ENCODE peak calls at places on chromosomes 16 and 17, in four cellular contexts. W, E, T and Q are unnamed samples.

GRCh38 chr17:81960130-81960958 is 643 bp downstream of the NOTUM start:
- DNase-seq in W (no peak), E (no peak), T (no peak), Q (no peak)

GRCh38 chr17:43427362-43428043 is 28.7 kb downstream of the ARL4D start:
- DNase-seq in W (no peak), E (no peak), T (no peak), Q (no peak)

GRCh38 chr17:82217120-82217529 is 4.5 kb upstream of the CCDC57 start:
- DNase-seq in W (peak), E (no peak), T (no peak), Q (no peak)

GRCh38 chr17:31610301-31610910 is 218.9 kb downstream of the RAB11FIP4 start:
- DNase-seq in W (no peak), E (no peak), T (no peak), Q (no peak)

GRCh38 chr16:27892879-27893278 is 170.6 kb downstream of the GSG1L start:
- DNase-seq in W (no peak), E (no peak), T (no peak), Q (no peak)

GRCh38 chr16:78693496-78693895 is 594.0 kb downstream of the WWOX start:
- DNase-seq in W (no peak), E (no peak), T (no peak), Q (no peak)

GRCh38 chr17:75511610-75512575 is 3.4 kb downstream of the CASKIN2 start:
- DNase-seq in W (peak), E (no peak), T (no peak), Q (no peak)

GRCh38 chr16:50742521-50743150 is 750 bp downstream of the CYLD start:
- DNase-seq in W (no peak), E (no peak), T (no peak), Q (no peak)

GRCh38 chr16:47110939-47111338 is 32.8 kb downstream of the NETO2 start:
- DNase-seq in W (no peak), E (no peak), T (no peak), Q (peak)

GRCh38 chr17:50367401-50367800 is 5.6 kb downstream of the MRPL27 start:
- DNase-seq in W (no peak), E (no peak), T (no peak), Q (no peak)

GRCh38 chr17:71237903-71238538 is 882.8 kb upstream of the SOX9 start:
- DNase-seq in W (no peak), E (no peak), T (no peak), Q (peak)

GRCh38 chr17:21105081-21105480 is 21.7 kb upstream of the DHRS7B start:
- DNase-seq in W (no peak), E (no peak), T (no peak), Q (no peak)

GRCh38 chr17:77315551-77316190 is 174.9 kb downstream of the SEC14L1 start:
- DNase-seq in W (peak), E (no peak), T (no peak), Q (no peak)

GRCh38 chr16:11595908-11596504 is 9.3 kb upstream of the LITAF start:
- DNase-seq in W (peak), E (no peak), T (no peak), Q (no peak)

GRCh38 chr16:11597268-11597690 is 10.6 kb upstream of the LITAF start:
- DNase-seq in W (no peak), E (no peak), T (no peak), Q (no peak)

GRCh38 chr16:11596572-11597226 is 10.0 kb upstream of the LITAF start:
- DNase-seq in W (no peak), E (no peak), T (no peak), Q (no peak)

GRCh38 chr16:11599579-11599978 is 12.9 kb upstream of the LITAF start:
- DNase-seq in W (no peak), E (no peak), T (no peak), Q (no peak)

DNA sequence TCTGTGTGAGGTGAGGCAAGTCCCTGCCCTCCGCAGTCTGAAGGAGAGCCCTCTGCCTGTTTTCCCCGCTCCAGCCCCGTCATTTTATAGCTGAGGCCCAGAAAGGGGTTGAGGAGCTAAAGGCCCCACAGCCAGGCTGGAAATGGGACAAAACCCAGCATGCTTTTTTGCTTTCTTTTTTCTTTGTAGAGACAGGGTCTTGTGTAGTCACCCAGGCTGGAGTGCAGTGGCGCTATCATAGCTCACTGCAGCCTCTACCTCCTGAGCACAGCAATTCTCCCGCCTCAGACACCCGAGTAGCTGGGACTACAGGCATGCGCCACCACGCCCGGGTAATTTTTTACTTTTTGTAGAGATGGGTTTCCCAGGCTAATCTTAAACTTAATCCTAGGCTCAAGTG is 11.0 kb upstream of the LITAF start:
- DNase-seq in W (no peak), E (no peak), T (no peak), Q (no peak)
- H3K4me3 ChIP-seq in W (no peak), E (no peak), T (no peak), Q (no peak)

DNA sequence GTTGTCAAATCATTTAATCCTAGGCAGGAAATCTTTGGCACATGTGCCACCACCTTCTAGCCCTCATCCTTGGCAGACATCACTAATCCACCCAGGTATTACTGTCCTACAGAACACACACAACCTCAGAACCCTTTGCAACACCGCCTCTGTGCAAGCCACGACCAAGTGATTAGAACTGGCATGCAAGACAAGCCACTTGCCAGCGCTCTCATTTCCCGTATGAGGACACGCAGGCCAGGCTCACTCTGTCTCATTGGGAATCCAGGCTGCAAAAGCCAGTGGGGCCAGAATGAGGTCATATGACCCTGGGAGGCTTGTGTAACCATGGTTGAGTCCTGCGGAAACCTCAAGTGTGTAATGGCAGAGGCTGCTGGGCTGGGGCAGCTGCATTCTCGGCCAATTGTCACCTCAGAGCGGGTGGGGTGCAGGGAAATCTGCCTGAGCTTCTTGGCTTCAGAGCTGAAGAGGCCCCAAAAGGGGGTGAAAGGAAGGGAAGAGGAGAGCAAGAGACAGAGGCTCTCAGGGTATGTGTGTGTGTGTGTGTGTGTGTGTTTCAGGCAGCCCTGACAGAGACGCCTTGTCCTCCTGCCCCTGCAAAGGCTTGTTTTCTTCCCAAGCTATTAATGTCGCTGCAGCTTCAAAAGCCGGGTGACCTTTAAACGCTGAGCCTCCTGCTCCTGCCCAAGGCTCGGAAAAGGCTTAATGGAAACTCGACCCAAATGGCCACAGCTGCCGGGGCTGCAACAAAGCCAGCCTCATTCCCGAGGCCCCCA is 43.2 kb upstream of the MRPS23 start:
- DNase-seq in W (peak), E (peak), T (peak), Q (no peak)
- H3K4me3 ChIP-seq in W (peak), E (no peak), T (peak), Q (no peak)

DNA sequence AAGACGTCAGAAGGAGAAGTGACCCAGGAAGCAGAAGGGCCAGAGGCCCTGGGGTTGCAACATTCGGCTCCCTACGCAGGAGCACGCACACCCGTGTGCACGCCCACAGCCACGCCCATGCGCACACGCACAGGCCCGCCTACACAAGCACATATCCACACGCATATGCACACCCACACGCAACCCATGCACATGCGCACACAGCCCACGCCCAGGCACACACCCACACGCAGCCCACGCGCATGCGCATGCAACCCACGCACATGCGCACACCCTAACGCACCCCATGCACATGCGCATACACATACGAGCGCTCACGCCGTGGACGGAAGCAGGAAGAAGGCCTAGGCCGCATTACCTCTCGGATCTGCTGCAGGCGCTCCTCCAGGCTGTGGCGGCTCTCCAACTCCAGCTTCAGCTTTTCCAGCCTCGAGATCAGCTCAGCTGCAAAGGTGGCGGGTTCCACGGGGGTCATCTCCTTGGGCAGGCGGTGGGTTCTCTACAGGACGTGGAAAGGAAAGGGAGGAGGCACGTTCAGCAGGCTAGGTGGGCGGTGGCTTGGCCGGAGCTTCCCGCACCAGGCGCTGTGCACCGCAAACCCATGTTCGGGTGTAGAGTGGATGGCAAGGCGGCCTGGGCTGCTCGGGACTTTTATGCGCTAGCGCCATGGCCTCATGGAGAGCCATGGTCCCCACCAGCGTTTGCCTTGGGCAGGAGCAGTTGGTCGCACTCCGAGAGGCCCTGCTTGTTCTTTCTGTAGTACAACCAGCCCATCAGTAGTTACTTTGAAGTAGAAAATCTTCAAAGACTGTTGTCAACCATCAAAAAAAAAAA is 23.4 kb downstream of the AXIN2 start:
- DNase-seq in W (peak), E (no peak), T (no peak), Q (no peak)
- H3K4me3 ChIP-seq in W (no peak), E (no peak), T (no peak), Q (no peak)

GRCh38 chr17:79802736-79803420 is 6.0 kb upstream of the CBX8 start:
- DNase-seq in W (no peak), E (no peak), T (no peak), Q (no peak)

GRCh38 chr17:79800325-79801155 is 3.7 kb upstream of the CBX8 start:
- DNase-seq in W (no peak), E (no peak), T (no peak), Q (peak)

GRCh38 chr17:79802039-79802735 is 5.3 kb upstream of the CBX8 start:
- DNase-seq in W (no peak), E (no peak), T (no peak), Q (no peak)

GRCh38 chr17:79799538-79800324 is 2.9 kb upstream of the CBX8 start:
- DNase-seq in W (peak), E (no peak), T (no peak), Q (peak)

DNA sequence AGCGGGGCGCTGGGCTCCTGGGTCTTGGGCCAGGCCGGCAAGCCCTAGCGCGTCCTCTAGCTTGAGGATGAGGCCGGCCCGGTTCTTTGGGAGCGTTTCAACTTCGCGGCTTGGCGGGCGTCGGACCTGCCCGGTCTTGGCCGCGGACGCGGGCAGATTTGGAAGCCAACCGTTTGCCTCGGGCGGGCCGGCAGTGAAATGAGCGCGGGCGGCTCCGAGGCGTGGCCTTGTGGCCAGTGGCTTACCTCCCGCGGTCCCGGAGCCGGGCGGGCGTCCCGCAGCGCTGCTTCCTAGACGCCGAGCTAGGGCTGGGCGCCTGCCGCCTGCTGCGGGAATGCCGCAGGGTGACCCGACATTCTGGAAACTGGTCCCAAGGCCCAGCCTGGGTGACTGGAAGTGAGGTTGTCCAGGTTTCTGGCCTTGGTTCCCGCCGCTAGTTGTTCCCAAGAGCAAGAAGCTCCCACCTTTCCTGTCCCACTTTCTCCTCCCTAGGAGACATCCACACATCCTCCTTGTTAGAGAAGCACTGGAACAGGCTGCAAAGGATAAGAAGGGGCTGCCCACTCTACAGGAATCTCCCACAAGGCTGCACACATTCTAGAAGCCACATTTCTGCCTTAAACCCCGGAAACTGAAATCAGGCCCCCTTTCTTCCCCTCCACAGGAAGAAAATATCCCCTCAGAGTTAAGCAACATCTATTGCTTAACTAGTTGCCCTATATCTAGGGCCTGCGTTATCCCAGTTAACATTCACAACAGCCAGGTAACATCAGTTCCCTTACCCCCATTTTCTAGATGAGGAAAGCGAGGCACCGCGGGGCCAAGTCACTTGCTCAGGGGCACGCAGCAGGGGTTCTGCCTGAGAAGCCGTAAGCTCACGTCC is 4.5 kb upstream of the CBX8 start:
- DNase-seq in W (no peak), E (no peak), T (no peak), Q (no peak)
- H3K4me3 ChIP-seq in W (peak), E (peak), T (no peak), Q (no peak)

DNA sequence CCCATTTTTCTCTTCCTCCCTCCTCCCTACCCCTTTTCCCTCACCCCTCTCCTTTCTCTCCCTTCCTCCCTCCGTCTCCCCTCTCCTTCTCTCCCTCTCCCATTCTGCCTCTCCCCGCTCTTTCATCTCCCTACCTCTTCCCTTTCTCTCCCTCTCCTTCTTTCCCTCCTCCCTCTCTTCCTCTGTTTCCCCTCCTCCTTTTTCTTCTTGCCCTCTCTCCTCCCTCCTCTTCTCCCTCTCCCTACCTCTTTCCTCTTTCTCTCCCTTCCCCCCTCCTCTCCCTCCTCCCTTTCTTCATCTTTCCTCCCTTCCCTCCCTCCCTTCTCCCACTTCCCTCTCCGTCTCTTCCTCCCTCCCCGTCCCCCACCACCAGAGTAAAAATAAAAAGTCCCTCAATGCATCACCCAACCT is 10.5 kb downstream of the CHD9NB start:
- DNase-seq in W (no peak), E (no peak), T (no peak), Q (no peak)
- H3K4me3 ChIP-seq in W (no peak), E (no peak), T (no peak), Q (no peak)

GRCh38 chr17:37744633-37744927 is 279 bp downstream of the HNF1B start:
- DNase-seq in W (no peak), E (no peak), T (no peak), Q (no peak)

GRCh38 chr17:37746617-37747016 is 1.8 kb upstream of the HNF1B start:
- DNase-seq in W (no peak), E (no peak), T (no peak), Q (no peak)

GRCh38 chr17:37745801-37746426 is 1.1 kb upstream of the HNF1B start:
- DNase-seq in W (no peak), E (no peak), T (no peak), Q (no peak)

GRCh38 chr17:37743875-37744632 is 805 bp downstream of the HNF1B start:
- DNase-seq in W (peak), E (peak), T (no peak), Q (no peak)

DNA sequence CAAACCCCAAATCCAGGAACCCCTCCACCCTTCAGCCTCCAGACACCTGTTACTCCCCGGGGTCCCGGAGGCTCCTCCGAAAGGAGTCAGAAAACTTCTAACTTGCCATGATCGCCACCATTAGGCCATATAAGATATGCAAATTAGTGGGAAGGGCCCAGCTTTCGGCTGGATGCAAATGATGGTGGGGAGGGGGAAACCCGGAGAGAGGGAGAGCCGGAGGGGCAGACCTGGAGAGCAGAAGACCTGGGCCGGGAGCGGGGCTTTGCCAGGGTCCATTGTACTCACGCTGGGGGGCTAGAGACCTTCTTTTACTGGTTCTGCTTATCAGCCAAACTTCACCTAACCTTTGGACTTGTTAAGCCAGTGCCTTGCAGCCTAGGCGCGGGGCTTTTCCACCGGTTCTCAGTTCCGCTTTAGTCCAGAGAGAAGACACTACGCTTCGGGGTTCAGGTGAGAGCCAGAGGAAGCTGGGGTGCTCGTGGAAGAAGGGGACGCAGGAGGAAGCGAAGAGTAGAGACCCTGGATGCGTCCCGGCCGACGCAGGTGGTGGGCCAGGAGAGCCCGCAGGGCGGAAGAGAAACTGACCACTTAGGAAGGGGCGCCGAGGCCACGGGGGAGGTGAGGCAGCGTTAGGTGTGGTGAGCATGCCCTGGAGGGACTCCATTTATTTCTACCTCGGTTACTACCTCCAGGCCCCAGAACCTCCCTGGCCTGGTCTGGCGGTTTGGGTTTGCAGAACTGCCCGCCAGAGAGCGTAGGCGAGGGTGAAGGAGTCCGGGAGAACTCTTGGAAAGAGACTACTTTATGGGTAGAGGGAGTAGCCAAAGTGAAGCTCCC is at the start of gene HNF1B:
- DNase-seq in W (peak), E (no peak), T (no peak), Q (no peak)
- H3K4me3 ChIP-seq in W (peak), E (no peak), T (no peak), Q (no peak)

DNA sequence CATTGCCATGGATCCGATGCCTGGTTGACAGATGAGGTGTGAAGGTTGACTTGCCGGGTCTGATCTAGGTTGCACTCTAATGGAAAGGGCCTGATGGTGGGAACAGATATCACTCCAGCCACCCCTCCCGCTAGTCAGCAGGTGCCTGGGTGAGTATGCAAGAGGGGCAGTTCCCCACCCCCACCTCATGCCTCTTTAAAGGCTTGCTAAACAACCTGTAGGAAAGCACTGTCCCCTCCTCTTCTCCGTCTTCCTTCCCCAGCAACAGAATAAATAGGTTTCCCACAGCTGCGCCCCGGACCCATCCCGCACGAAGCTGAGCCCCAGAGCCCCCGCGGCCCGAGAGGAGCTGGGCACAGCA is 746 bp upstream of the TMEM132E start:
- DNase-seq in W (no peak), E (no peak), T (no peak), Q (no peak)
- H3K4me3 ChIP-seq in W (peak), E (no peak), T (peak), Q (peak)